ENCODE peak calls at places on chromosome 16, in ten cellular contexts. G is cerebellar cortex; C is pons; L is stimulated activated naive CD8-positive, alpha-beta T cell treated with anti-CD3 and anti-CD28 coated beads, Interleukin-15, amount 100 ng/mL, for 72 hours; F is activated T-helper 1 cell treated with Interleukin-2 at 50 U/mL for 16 hours; V is activated naive CD8-positive, alpha-beta T cell treated with anti-CD3 and anti-CD28 coated beads, Interleukin-2, amount 50 U/mL, for 24 hours; D is LHCN-M2; K is activated effector memory CD4-positive, alpha-beta T cell treated with anti-CD3 and anti-CD28 coated beads, Interleukin-2, amount 50 U/mL, for 16 hours; J is H54; Y is germinal center. R is an unnamed sample.

GRCh38 chr16:52521570-52521969 is 25.4 kb downstream of the TOX3 start:
- DNase-seq in G (no peak), C (no peak), L (no peak), F (no peak), V (no peak), D (no peak), K (no peak), J (no peak), Y (no peak), R (no peak)

GRCh38 chr16:4410335-4411075 is 5.9 kb downstream of the CORO7 start:
- DNase-seq in G (no peak), C (peak), L (no peak), F (no peak), V (no peak), D (peak), K (no peak), J (no peak), Y (no peak), R (no peak)

GRCh38 chr16:11165894-11166665 is 89.9 kb downstream of the SOCS1 start:
- DNase-seq in G (no peak), C (no peak), L (no peak), F (no peak), V (no peak), D (no peak), K (no peak), J (no peak), Y (no peak), R (no peak)

GRCh38 chr16:81688182-81688581 is 90.9 kb upstream of the PLCG2 start:
- DNase-seq in G (no peak), C (no peak), L (no peak), F (no peak), V (peak), D (peak), K (no peak), J (no peak), Y (no peak), R (no peak)

GRCh38 chr16:79721186-79721745 is 120.7 kb upstream of the MAF start:
- DNase-seq in G (no peak), C (no peak), L (no peak), F (no peak), V (no peak), D (no peak), K (no peak), J (no peak), Y (no peak), R (no peak)

GRCh38 chr16:1678500-1679098 is 520 bp downstream of the JPT2 start:
- DNase-seq in G (peak), C (peak), L (peak), F (peak), V (peak), D (peak), K (peak), J (no peak), Y (no peak), R (no peak)

GRCh38 chr16:82192665-82193064 is 22.6 kb upstream of the MPHOSPH6 start:
- DNase-seq in G (no peak), C (peak), L (peak), F (no peak), V (peak), D (peak), K (no peak), J (peak), Y (no peak), R (no peak)

GRCh38 chr16:88975511-88976061 is 1.4 kb downstream of the CBFA2T3 start:
- DNase-seq in G (no peak), C (no peak), L (no peak), F (no peak), V (no peak), D (no peak), K (no peak), J (peak), Y (no peak), R (peak)

GRCh38 chr16:31219154-31219741 is 2.3 kb upstream of the PYDC1 start:
- DNase-seq in G (no peak), C (no peak), L (no peak), F (no peak), V (no peak), D (no peak), K (no peak), J (no peak), Y (no peak), R (no peak)

GRCh38 chr16:26961459-26961858 is 105.3 kb upstream of the C16orf82 start:
- DNase-seq in G (no peak), C (no peak), L (no peak), F (no peak), V (no peak), D (no peak), K (no peak), J (no peak), Y (no peak), R (no peak)

GRCh38 chr16:24572069-24572468 is 32.7 kb downstream of the RBBP6 start:
- DNase-seq in G (no peak), C (no peak), L (no peak), F (no peak), V (no peak), D (no peak), K (no peak), J (no peak), Y (no peak), R (no peak)

GRCh38 chr16:51147776-51148673 is 3.0 kb downstream of the SALL1 start:
- DNase-seq in G (no peak), C (peak), L (no peak), F (no peak), V (no peak), D (no peak), K (no peak), J (no peak), Y (no peak), R (no peak)

GRCh38 chr16:84040823-84041391 is 1.7 kb downstream of the SLC38A8 start:
- DNase-seq in G (peak), C (peak), L (no peak), F (no peak), V (no peak), D (peak), K (no peak), J (no peak), Y (no peak), R (no peak)

GRCh38 chr16:48011888-48012658 is 143.7 kb downstream of the ABCC12 start:
- DNase-seq in G (no peak), C (no peak), L (no peak), F (no peak), V (no peak), D (peak), K (no peak), J (no peak), Y (no peak), R (no peak)

GRCh38 chr16:85344502-85345128 is 232.3 kb upstream of the CIBAR2 start:
- DNase-seq in G (no peak), C (no peak), L (no peak), F (no peak), V (no peak), D (no peak), K (no peak), J (no peak), Y (no peak), R (no peak)

GRCh38 chr16:46612121-46612520 is 9.1 kb downstream of the SHCBP1 start:
- DNase-seq in G (no peak), C (no peak), L (no peak), F (no peak), V (no peak), D (no peak), K (no peak), J (no peak), Y (peak), R (no peak)

GRCh38 chr16:72840591-72841381 is 207.1 kb downstream of the ZFHX3 start:
- DNase-seq in G (no peak), C (no peak), L (no peak), F (no peak), V (no peak), D (peak), K (no peak), J (no peak), Y (peak), R (no peak)

GRCh38 chr16:89111263-89111662 is 17.6 kb downstream of the ACSF3 start:
- DNase-seq in G (no peak), C (no peak), L (no peak), F (no peak), V (no peak), D (no peak), K (peak), J (no peak), Y (no peak), R (no peak)